ENCODE peak calls at places on chromosomes 5 and 9, in four cellular contexts. H, K, F and T are unnamed samples.

GRCh38 chr5:93192107-93192506 is 388.9 kb downstream of the NR2F1-AS1 start:
- DNase-seq in H (no peak), K (no peak), F (no peak), T (no peak)

GRCh38 chr9:111598730-111599091 is 736 bp downstream of the PTGR1 start:
- DNase-seq in H (peak; percentile 3), K (no peak), F (no peak), T (no peak)

GRCh38 chr9:129887210-129888084 is 52.2 kb downstream of the USP20 start:
- DNase-seq in H (no peak), K (no peak), F (no peak), T (no peak)

GRCh38 chr9:135796784-135797462 is 94.9 kb downstream of the KCNT1 start:
- DNase-seq in H (no peak), K (no peak), F (no peak), T (no peak)

GRCh38 chr5:149240354-149240998 is 31.2 kb upstream of the AFAP1L1 start:
- DNase-seq in H (no peak), K (peak; percentile 77), F (peak; percentile 61), T (no peak)

GRCh38 chr9:35816708-35817107 is 1.9 kb upstream of the HINT2 start:
- DNase-seq in H (no peak), K (no peak), F (no peak), T (no peak)

GRCh38 chr5:172886974-172887491 is 53.0 kb downstream of the ERGIC1 start:
- DNase-seq in H (no peak), K (no peak), F (no peak), T (no peak)

GRCh38 chr9:75993434-75993833 is 103.0 kb downstream of the PCSK5 start:
- DNase-seq in H (no peak), K (no peak), F (no peak), T (no peak)

GRCh38 chr5:94968507-94969095 is 316.3 kb downstream of the MCTP1 start:
- DNase-seq in H (peak; percentile 79), K (no peak), F (no peak), T (peak; percentile 58)